ENCODE peak calls at places on chromosomes 3 and 15, in ten cellular contexts. One of them, this sample, is unnamed.
A peak's percentile ranks its signal among the peaks of the same experiment; 100 is the strongest.

GRCh38 chr3:13461169-13462124 is 18.7 kb upstream of the HDAC11 start:
- DNase-seq in colonic mucosa: peak; percentile 67
- DNase-seq in heart right ventricle: no peak
- DNase-seq in CD8-positive, alpha-beta T cell: peak; percentile 80
- DNase-seq in H1: peak; percentile 97
- DNase-seq in endodermal cell: peak; percentile 96
- DNase-seq in kidney: peak; percentile 77
- DNase-seq in gastrocnemius medialis: peak; percentile 50
- DNase-seq in A549: peak; percentile 84
- DNase-seq in tibial artery: no peak
- DNase-seq in this sample: no peak

GRCh38 chr15:63466378-63467192 is 37.8 kb upstream of the USP3 start:
- DNase-seq in colonic mucosa: peak; percentile 79
- DNase-seq in heart right ventricle: peak; percentile 40
- DNase-seq in CD8-positive, alpha-beta T cell: peak; percentile 61
- DNase-seq in H1: peak; percentile 55
- DNase-seq in endodermal cell: peak; percentile 85
- DNase-seq in kidney: no peak
- DNase-seq in gastrocnemius medialis: peak; percentile 18
- DNase-seq in A549: peak; percentile 88
- DNase-seq in tibial artery: no peak
- DNase-seq in this sample: no peak

GRCh38 chr3:65233561-65233960 is 545.8 kb upstream of the ADAMTS9 start:
- DNase-seq in colonic mucosa: no peak
- DNase-seq in heart right ventricle: no peak
- DNase-seq in CD8-positive, alpha-beta T cell: no peak
- DNase-seq in H1: no peak
- DNase-seq in endodermal cell: no peak
- DNase-seq in kidney: no peak
- DNase-seq in gastrocnemius medialis: no peak
- DNase-seq in A549: no peak
- DNase-seq in tibial artery: no peak
- DNase-seq in this sample: no peak

GRCh38 chr15:98529205-98530145 is 118.9 kb upstream of the IGF1R start:
- DNase-seq in colonic mucosa: no peak
- DNase-seq in heart right ventricle: no peak
- DNase-seq in CD8-positive, alpha-beta T cell: no peak
- DNase-seq in H1: no peak
- DNase-seq in endodermal cell: no peak
- DNase-seq in kidney: no peak
- DNase-seq in gastrocnemius medialis: no peak
- DNase-seq in A549: no peak
- DNase-seq in tibial artery: no peak
- DNase-seq in this sample: no peak

GRCh38 chr3:60979861-60980739 is 271.2 kb downstream of the FHIT start:
- DNase-seq in colonic mucosa: no peak
- DNase-seq in heart right ventricle: no peak
- DNase-seq in CD8-positive, alpha-beta T cell: no peak
- DNase-seq in H1: no peak
- DNase-seq in endodermal cell: no peak
- DNase-seq in kidney: no peak
- DNase-seq in gastrocnemius medialis: no peak
- DNase-seq in A549: no peak
- DNase-seq in tibial artery: no peak
- DNase-seq in this sample: no peak

GRCh38 chr15:98955980-98956723 is 51.4 kb downstream of the PGPEP1L start:
- DNase-seq in colonic mucosa: no peak
- DNase-seq in heart right ventricle: no peak
- DNase-seq in CD8-positive, alpha-beta T cell: no peak
- DNase-seq in H1: no peak
- DNase-seq in endodermal cell: no peak
- DNase-seq in kidney: no peak
- DNase-seq in gastrocnemius medialis: peak; percentile 78
- DNase-seq in A549: no peak
- DNase-seq in tibial artery: no peak
- DNase-seq in this sample: no peak

GRCh38 chr3:197076446-197076845 is 46.8 kb upstream of the MELTF start:
- DNase-seq in colonic mucosa: no peak
- DNase-seq in heart right ventricle: no peak
- DNase-seq in CD8-positive, alpha-beta T cell: no peak
- DNase-seq in H1: no peak
- DNase-seq in endodermal cell: no peak
- DNase-seq in kidney: no peak
- DNase-seq in gastrocnemius medialis: no peak
- DNase-seq in A549: no peak
- DNase-seq in tibial artery: no peak
- DNase-seq in this sample: no peak

GRCh38 chr3:7915356-7915755 is 586.3 kb upstream of the LMCD1 start:
- DNase-seq in colonic mucosa: no peak
- DNase-seq in heart right ventricle: no peak
- DNase-seq in CD8-positive, alpha-beta T cell: no peak
- DNase-seq in H1: no peak
- DNase-seq in endodermal cell: no peak
- DNase-seq in kidney: no peak
- DNase-seq in gastrocnemius medialis: no peak
- DNase-seq in A549: no peak
- DNase-seq in tibial artery: no peak
- DNase-seq in this sample: no peak

GRCh38 chr3:101873619-101874018 is 24.3 kb downstream of the NFKBIZ start:
- DNase-seq in colonic mucosa: no peak
- DNase-seq in heart right ventricle: no peak
- DNase-seq in CD8-positive, alpha-beta T cell: no peak
- DNase-seq in H1: no peak
- DNase-seq in endodermal cell: no peak
- DNase-seq in kidney: no peak
- DNase-seq in gastrocnemius medialis: no peak
- DNase-seq in A549: no peak
- DNase-seq in tibial artery: no peak
- DNase-seq in this sample: no peak

GRCh38 chr3:30659270-30660127 is 53.1 kb downstream of the TGFBR2 start:
- DNase-seq in colonic mucosa: no peak
- DNase-seq in heart right ventricle: no peak
- DNase-seq in CD8-positive, alpha-beta T cell: no peak
- DNase-seq in H1: no peak
- DNase-seq in endodermal cell: no peak
- DNase-seq in kidney: no peak
- DNase-seq in gastrocnemius medialis: peak; percentile 21
- DNase-seq in A549: peak; percentile 81
- DNase-seq in tibial artery: no peak
- DNase-seq in this sample: no peak

GRCh38 chr3:10189557-10190374 is 25.0 kb downstream of the IRAK2 start:
- DNase-seq in colonic mucosa: peak; percentile 81
- DNase-seq in heart right ventricle: peak; percentile 86
- DNase-seq in CD8-positive, alpha-beta T cell: peak; percentile 21
- DNase-seq in H1: no peak
- DNase-seq in endodermal cell: no peak
- DNase-seq in kidney: peak; percentile 96
- DNase-seq in gastrocnemius medialis: peak; percentile 97
- DNase-seq in A549: peak; percentile 44
- DNase-seq in tibial artery: peak; percentile 95
- DNase-seq in this sample: no peak

GRCh38 chr15:84669726-84670125 is 11.7 kb upstream of the NMB start:
- DNase-seq in colonic mucosa: no peak
- DNase-seq in heart right ventricle: no peak
- DNase-seq in CD8-positive, alpha-beta T cell: no peak
- DNase-seq in H1: peak; percentile 11
- DNase-seq in endodermal cell: no peak
- DNase-seq in kidney: no peak
- DNase-seq in gastrocnemius medialis: no peak
- DNase-seq in A549: no peak
- DNase-seq in tibial artery: no peak
- DNase-seq in this sample: no peak

GRCh38 chr3:59133350-59133749 is 83.5 kb upstream of the CFAP20DC start:
- DNase-seq in colonic mucosa: no peak
- DNase-seq in heart right ventricle: no peak
- DNase-seq in CD8-positive, alpha-beta T cell: no peak
- DNase-seq in H1: no peak
- DNase-seq in endodermal cell: no peak
- DNase-seq in kidney: no peak
- DNase-seq in gastrocnemius medialis: no peak
- DNase-seq in A549: no peak
- DNase-seq in tibial artery: no peak
- DNase-seq in this sample: no peak

GRCh38 chr15:66474140-66474539 is 23.4 kb downstream of the SNAPC5 start:
- DNase-seq in colonic mucosa: no peak
- DNase-seq in heart right ventricle: no peak
- DNase-seq in CD8-positive, alpha-beta T cell: no peak
- DNase-seq in H1: no peak
- DNase-seq in endodermal cell: peak; percentile 87
- DNase-seq in kidney: no peak
- DNase-seq in gastrocnemius medialis: no peak
- DNase-seq in A549: no peak
- DNase-seq in tibial artery: no peak
- DNase-seq in this sample: no peak

DNA sequence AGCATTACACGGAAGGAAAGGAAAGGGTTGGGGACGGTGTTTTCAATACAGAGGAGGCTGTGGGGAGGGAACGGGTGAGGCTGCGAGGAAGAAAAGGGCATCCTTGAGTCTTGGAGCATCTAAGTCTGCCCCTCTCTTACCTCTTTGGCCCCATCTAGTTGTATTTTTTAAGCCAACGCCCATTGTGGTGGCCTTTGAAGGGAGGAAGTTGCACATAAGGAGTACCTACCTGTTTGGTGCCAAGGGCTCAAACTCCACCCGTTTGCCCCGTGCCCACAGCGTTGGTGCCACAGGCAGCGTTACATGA is 146.1 kb upstream of the UMPS start:
- DNase-seq in colonic mucosa: no peak
- DNase-seq in heart right ventricle: no peak
- DNase-seq in CD8-positive, alpha-beta T cell: no peak
- DNase-seq in H1: no peak
- DNase-seq in endodermal cell: no peak
- DNase-seq in kidney: no peak
- DNase-seq in gastrocnemius medialis: no peak
- DNase-seq in A549: no peak
- DNase-seq in tibial artery: no peak
- DNase-seq in this sample: no peak
- H3K4me1 ChIP-seq in colonic mucosa: no peaks in the 10 kb centered on the region
- H3K4me1 ChIP-seq in heart right ventricle: peaks cover 35% of the 10 kb centered on the region
- H3K4me1 ChIP-seq in CD8-positive, alpha-beta T cell: peaks cover 14% of the 10 kb centered on the region
- H3K4me1 ChIP-seq in H1: peaks cover 10% of the 10 kb centered on the region
- H3K4me1 ChIP-seq in endodermal cell: peaks cover 16% of the 10 kb centered on the region
- H3K4me1 ChIP-seq in kidney: peaks cover 7% of the 10 kb centered on the region
- H3K4me1 ChIP-seq in gastrocnemius medialis: peaks cover 24% of the 10 kb centered on the region
- H3K4me1 ChIP-seq in A549: peaks cover 3% of the 10 kb centered on the region
- H3K4me1 ChIP-seq in tibial artery: peaks cover 14% of the 10 kb centered on the region
- H3K4me1 ChIP-seq in this sample: peaks cover 21% of the 10 kb centered on the region

GRCh38 chr3:159988617-159989251 is at the start of gene IL12A:
- DNase-seq in colonic mucosa: peak; percentile 88
- DNase-seq in heart right ventricle: peak; percentile 81
- DNase-seq in CD8-positive, alpha-beta T cell: peak; percentile 85
- DNase-seq in H1: peak; percentile 92
- DNase-seq in endodermal cell: peak; percentile 94
- DNase-seq in kidney: peak; percentile 91
- DNase-seq in gastrocnemius medialis: peak; percentile 46
- DNase-seq in A549: peak; percentile 81
- DNase-seq in tibial artery: peak; percentile 61
- DNase-seq in this sample: no peak
- TF ChIP-seq CTCF in colonic mucosa: peak; percentile 94
- TF ChIP-seq CTCF in heart right ventricle: peak; percentile 95
- TF ChIP-seq CTCF in CD8-positive, alpha-beta T cell: peak; percentile 86
- TF ChIP-seq CTCF in H1: peak; percentile 98
- TF ChIP-seq CTCF in endodermal cell: peak; percentile 99
- TF ChIP-seq CTCF in kidney: peak; percentile 71
- TF ChIP-seq CTCF in gastrocnemius medialis: peak; percentile 95
- TF ChIP-seq CTCF in A549: peak; percentile 94
- TF ChIP-seq CTCF in tibial artery: peak; percentile 71
- TF ChIP-seq CTCF in this sample: peak; percentile 66

DNA sequence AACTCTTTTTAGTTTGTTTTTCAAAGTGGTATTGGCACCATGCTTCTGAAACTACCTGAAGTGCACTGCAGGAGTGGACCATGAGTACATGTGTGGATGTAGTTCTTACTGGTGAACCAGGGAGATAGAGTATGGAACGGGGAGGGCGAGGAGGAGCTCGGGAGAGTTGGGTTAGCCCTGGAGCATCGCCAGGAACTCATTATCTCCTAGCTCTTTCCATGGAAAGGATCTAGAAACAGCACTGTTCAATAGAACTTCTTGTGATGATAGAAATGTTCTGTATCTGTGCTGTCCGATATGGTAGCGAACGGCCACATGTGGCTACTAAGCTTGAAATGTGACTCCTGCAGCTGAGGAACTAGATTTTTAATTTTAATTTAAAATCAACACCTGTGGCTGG is 47.3 kb downstream of the VGLL4 start:
- DNase-seq in colonic mucosa: no peak
- DNase-seq in heart right ventricle: peak; percentile 50
- DNase-seq in CD8-positive, alpha-beta T cell: no peak
- DNase-seq in H1: no peak
- DNase-seq in endodermal cell: no peak
- DNase-seq in kidney: no peak
- DNase-seq in gastrocnemius medialis: no peak
- DNase-seq in A549: no peak
- DNase-seq in tibial artery: no peak
- DNase-seq in this sample: peak; percentile 19
- H3K4me1 ChIP-seq in colonic mucosa: no peaks in the 10 kb centered on the region
- H3K4me1 ChIP-seq in heart right ventricle: peaks cover 86% of the 10 kb centered on the region
- H3K4me1 ChIP-seq in CD8-positive, alpha-beta T cell: no peaks in the 10 kb centered on the region
- H3K4me1 ChIP-seq in H1: peaks cover 14% of the 10 kb centered on the region
- H3K4me1 ChIP-seq in endodermal cell: peaks cover 30% of the 10 kb centered on the region
- H3K4me1 ChIP-seq in kidney: peaks cover 28% of the 10 kb centered on the region
- H3K4me1 ChIP-seq in gastrocnemius medialis: peaks cover 66% of the 10 kb centered on the region
- H3K4me1 ChIP-seq in A549: peaks cover 27% of the 10 kb centered on the region
- H3K4me1 ChIP-seq in tibial artery: peaks cover 74% of the 10 kb centered on the region
- H3K4me1 ChIP-seq in this sample: peaks cover 54% of the 10 kb centered on the region

GRCh38 chr3:143349455-143349854 is 229.9 kb downstream of the CHST2 start:
- DNase-seq in colonic mucosa: no peak
- DNase-seq in heart right ventricle: no peak
- DNase-seq in CD8-positive, alpha-beta T cell: no peak
- DNase-seq in H1: no peak
- DNase-seq in endodermal cell: no peak
- DNase-seq in kidney: no peak
- DNase-seq in gastrocnemius medialis: no peak
- DNase-seq in A549: no peak
- DNase-seq in tibial artery: no peak
- DNase-seq in this sample: no peak

GRCh38 chr3:143352031-143352623 is 232.6 kb downstream of the CHST2 start:
- DNase-seq in colonic mucosa: no peak
- DNase-seq in heart right ventricle: no peak
- DNase-seq in CD8-positive, alpha-beta T cell: no peak
- DNase-seq in H1: no peak
- DNase-seq in endodermal cell: no peak
- DNase-seq in kidney: peak; percentile 52
- DNase-seq in gastrocnemius medialis: no peak
- DNase-seq in A549: no peak
- DNase-seq in tibial artery: no peak
- DNase-seq in this sample: no peak

GRCh38 chr3:143352850-143353550 is 233.4 kb downstream of the CHST2 start:
- DNase-seq in colonic mucosa: no peak
- DNase-seq in heart right ventricle: no peak
- DNase-seq in CD8-positive, alpha-beta T cell: no peak
- DNase-seq in H1: no peak
- DNase-seq in endodermal cell: peak; percentile 77
- DNase-seq in kidney: no peak
- DNase-seq in gastrocnemius medialis: no peak
- DNase-seq in A549: no peak
- DNase-seq in tibial artery: no peak
- DNase-seq in this sample: no peak

GRCh38 chr3:143344516-143345165 is 225.1 kb downstream of the CHST2 start:
- DNase-seq in colonic mucosa: no peak
- DNase-seq in heart right ventricle: no peak
- DNase-seq in CD8-positive, alpha-beta T cell: no peak
- DNase-seq in H1: no peak
- DNase-seq in endodermal cell: no peak
- DNase-seq in kidney: no peak
- DNase-seq in gastrocnemius medialis: no peak
- DNase-seq in A549: no peak
- DNase-seq in tibial artery: no peak
- DNase-seq in this sample: no peak

GRCh38 chr3:143348486-143349327 is 229.1 kb downstream of the CHST2 start:
- DNase-seq in colonic mucosa: no peak
- DNase-seq in heart right ventricle: no peak
- DNase-seq in CD8-positive, alpha-beta T cell: no peak
- DNase-seq in H1: no peak
- DNase-seq in endodermal cell: no peak
- DNase-seq in kidney: no peak
- DNase-seq in gastrocnemius medialis: no peak
- DNase-seq in A549: no peak
- DNase-seq in tibial artery: no peak
- DNase-seq in this sample: no peak
- TF ChIP-seq CTCF in colonic mucosa: no peak
- TF ChIP-seq CTCF in heart right ventricle: no peak
- TF ChIP-seq CTCF in CD8-positive, alpha-beta T cell: no peak
- TF ChIP-seq CTCF in H1: no peak
- TF ChIP-seq CTCF in endodermal cell: peak; percentile 52
- TF ChIP-seq CTCF in kidney: no peak
- TF ChIP-seq CTCF in gastrocnemius medialis: no peak
- TF ChIP-seq CTCF in A549: no peak
- TF ChIP-seq CTCF in tibial artery: no peak
- TF ChIP-seq CTCF in this sample: no peak

This sample was measured in vagina.